ENCODE peak calls at places on chromosomes 2 and 18, in eight cellular contexts. T, O, P, E, R, G, D and S are unnamed samples.

GRCh38 chr2:193824474-193824873 is 1629.7 kb upstream of the TMEFF2 start:
- DNase-seq in O (no peak), P (peak), E (no peak), R (no peak), G (peak), D (no peak), T (no peak), S (no peak)

GRCh38 chr2:45585267-45585861 is 25.7 kb downstream of the SRBD1 start:
- DNase-seq in G (peak), E (peak), R (no peak), P (peak), T (no peak), O (no peak), D (peak), S (peak)

GRCh38 chr18:54360406-54360805 is 2.7 kb downstream of the C18orf54 start:
- DNase-seq in G (no peak), R (no peak), O (no peak), E (no peak), T (no peak), P (no peak), D (no peak), S (no peak)

GRCh38 chr2:181411105-181411849 is 45.9 kb upstream of the ITGA4 start:
- DNase-seq in O (peak), T (no peak), E (no peak), D (no peak), G (no peak), P (no peak), R (peak), S (no peak)

GRCh38 chr18:49638209-49638785 is 76.4 kb downstream of the LIPG start:
- DNase-seq in D (no peak), O (no peak), T (no peak), E (no peak), P (no peak), G (no peak), R (no peak), S (no peak)

GRCh38 chr2:2763998-2764355 is 432.9 kb upstream of the MYT1L start:
- DNase-seq in R (no peak), T (no peak), G (no peak), D (no peak), P (no peak), E (no peak), O (no peak), S (no peak)

GRCh38 chr2:200905618-200906296 is 16.6 kb downstream of the NIF3L1 start:
- DNase-seq in D (peak), T (peak), G (peak), O (peak), E (peak), R (peak), P (peak), S (peak)

GRCh38 chr2:95333888-95334338 is 36.8 kb downstream of the KCNIP3 start:
- DNase-seq in E (peak), P (peak), T (no peak), O (no peak), G (no peak), D (no peak), R (no peak), S (no peak)

GRCh38 chr2:43065036-43065435 is 161.4 kb downstream of the ZFP36L2 start:
- DNase-seq in G (no peak), O (no peak), R (no peak), D (no peak), E (no peak), T (no peak), P (no peak), S (no peak)

GRCh38 chr2:72940786-72941185 is 23.5 kb downstream of the EMX1 start:
- DNase-seq in E (no peak), R (no peak), O (peak), G (peak), T (no peak), P (peak), D (no peak), S (no peak)

GRCh38 chr2:19312949-19313348 is 45.5 kb downstream of the OSR1 start:
- DNase-seq in T (peak), P (peak), D (no peak), G (peak), R (no peak), O (no peak), E (peak), S (peak)

GRCh38 chr2:174835797-174836255 is 71.6 kb upstream of the CHRNA1 start:
- DNase-seq in T (no peak), O (peak), P (peak), E (no peak), D (no peak), R (no peak), G (peak), S (peak)

GRCh38 chr2:129174143-129174542 is 805.3 kb upstream of the RAB6C start:
- DNase-seq in D (no peak), G (no peak), T (no peak), O (no peak), E (no peak), P (no peak), R (no peak), S (no peak)

GRCh38 chr2:239322414-239323086 is 78.3 kb downstream of the HDAC4 start:
- DNase-seq in D (no peak), E (no peak), O (no peak), G (no peak), T (no peak), P (peak), R (peak), S (no peak)

GRCh38 chr2:140869107-140869506 is 1261.7 kb downstream of the LRP1B start:
- DNase-seq in O (no peak), T (no peak), P (no peak), E (no peak), G (no peak), D (no peak), R (no peak), S (no peak)

GRCh38 chr2:140861666-140862065 is 1269.2 kb downstream of the LRP1B start:
- DNase-seq in E (no peak), D (no peak), R (no peak), G (no peak), O (no peak), P (no peak), T (no peak), S (no peak)

GRCh38 chr2:140865851-140866250 is 1265.0 kb downstream of the LRP1B start:
- DNase-seq in R (no peak), G (no peak), E (no peak), T (no peak), O (no peak), P (no peak), D (no peak), S (no peak)

GRCh38 chr2:140863713-140864112 is 1267.1 kb downstream of the LRP1B start:
- DNase-seq in T (peak), P (peak), D (no peak), O (no peak), G (peak), E (no peak), R (no peak), S (peak)
- TF ChIP-seq CTCF in T (peak), P (peak), D (peak), O (no peak), G (peak), E (no peak), R (no peak), S (peak)

DNA sequence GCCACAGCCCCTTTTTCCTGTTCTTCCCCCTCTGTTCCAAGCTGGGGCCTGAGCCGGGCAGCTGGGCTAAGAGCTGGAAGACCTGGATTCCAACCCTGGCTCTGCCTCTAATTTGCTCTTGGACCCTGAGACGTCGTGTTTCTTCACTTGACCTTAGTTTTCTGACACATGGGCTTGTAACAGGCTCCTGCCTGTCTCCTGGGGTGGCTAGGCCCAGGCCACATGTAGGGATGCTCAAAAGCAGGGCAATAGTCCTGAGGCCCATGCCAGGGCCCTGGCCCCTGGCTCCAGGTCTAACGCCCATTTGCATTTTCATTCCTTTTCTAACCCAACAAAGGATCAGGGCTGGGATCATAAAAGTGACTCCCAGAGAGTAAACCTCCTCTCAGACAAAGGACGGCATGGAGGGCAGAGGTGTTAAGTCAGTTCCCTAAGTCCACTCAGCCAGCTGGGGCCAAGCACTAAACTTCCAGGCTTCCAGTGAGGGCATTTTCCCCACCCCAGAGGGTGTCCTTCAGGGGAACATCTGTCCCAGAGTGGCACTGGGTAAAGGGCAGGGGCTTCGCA is 16.6 kb upstream of the DNMT3A start:
- DNase-seq in O (no peak), E (no peak), D (no peak), G (no peak), P (no peak), R (no peak), T (no peak), S (no peak)
- TF ChIP-seq CTCF in O (no peak), E (no peak), D (no peak), G (no peak), P (no peak), R (no peak), T (no peak), S (no peak)

GRCh38 chr2:177673602-177674595 is 281.3 kb downstream of the AGPS start:
- DNase-seq in R (no peak), T (no peak), P (peak), G (no peak), E (no peak), O (no peak), D (no peak), S (no peak)
- TF ChIP-seq CTCF in R (no peak), T (no peak), P (peak), G (no peak), E (no peak), O (no peak), D (no peak), S (no peak)

DNA sequence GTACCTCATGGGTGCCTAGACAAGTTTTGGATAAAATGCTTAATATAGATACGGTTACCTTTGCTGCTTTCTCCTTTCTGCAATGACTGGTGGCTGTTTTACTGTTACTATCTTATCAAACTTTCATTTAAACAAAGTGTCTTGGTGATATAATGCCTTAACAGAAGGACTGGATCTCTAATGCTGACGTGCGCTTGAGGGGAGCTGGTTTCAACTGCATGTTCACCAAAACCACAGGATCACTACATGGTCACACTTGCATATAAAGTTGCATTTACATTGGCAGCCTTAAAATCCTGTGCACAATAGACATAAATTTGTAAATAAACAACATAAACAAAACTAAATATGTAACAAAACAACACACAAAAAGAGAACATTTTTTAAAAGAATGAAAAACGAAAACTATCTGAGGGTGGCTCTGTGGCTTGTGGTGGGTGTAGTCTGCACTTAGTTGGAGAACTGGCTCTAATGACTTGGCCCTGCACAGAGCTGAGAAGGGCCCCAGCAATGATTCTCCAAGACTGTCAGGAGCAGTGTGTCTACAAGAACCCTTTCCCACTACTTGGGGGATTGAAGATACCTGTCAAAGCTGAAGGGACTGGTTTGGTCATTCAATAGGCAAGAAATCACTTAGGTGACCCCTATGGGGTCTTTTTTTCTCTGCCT is 135.5 kb downstream of the UXS1 start:
- DNase-seq in E (no peak), O (no peak), R (no peak), T (no peak), G (no peak), P (no peak), D (no peak), S (no peak)
- TF ChIP-seq CTCF in E (no peak), O (no peak), R (no peak), T (no peak), G (no peak), P (no peak), D (no peak), S (no peak)

DNA sequence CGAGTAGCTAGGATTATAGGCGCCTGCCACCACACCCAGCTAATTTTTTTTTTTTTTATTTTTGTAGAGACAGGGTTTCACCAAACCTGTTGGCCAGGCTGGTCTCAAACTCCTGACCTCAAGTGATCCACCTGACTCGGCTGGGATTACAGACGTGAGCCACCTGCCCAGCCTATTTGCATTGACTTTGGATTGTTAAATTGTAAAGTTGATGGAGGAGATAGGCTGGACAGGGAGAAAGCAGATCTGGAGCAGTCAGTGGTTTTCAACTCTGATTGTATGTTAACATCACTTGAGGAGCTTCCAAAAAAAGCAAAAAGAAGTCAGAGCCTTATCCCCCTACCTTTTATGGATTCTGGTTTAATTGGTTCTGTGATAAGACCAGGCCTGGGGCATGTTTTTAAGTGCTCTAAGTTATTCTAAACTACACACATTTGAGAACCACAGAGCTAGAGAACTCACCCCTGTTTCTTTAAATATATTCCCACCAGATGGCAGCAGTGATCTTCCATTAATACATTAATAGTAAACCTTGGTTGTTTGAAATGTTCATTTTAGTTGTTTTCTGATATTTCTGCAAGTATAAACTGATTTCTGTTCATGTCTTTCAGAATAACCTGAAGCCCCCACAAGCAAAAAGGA is 7.5 kb downstream of the C2orf49 start:
- DNase-seq in E (no peak), P (peak), G (peak), O (no peak), T (no peak), D (peak), R (no peak), S (no peak)
- TF ChIP-seq CTCF in E (no peak), P (peak), G (no peak), O (no peak), T (peak), D (peak), R (peak), S (no peak)

GRCh38 chr2:223251656-223252229 is 199.8 kb downstream of the KCNE4 start:
- DNase-seq in E (no peak), T (no peak), P (no peak), O (no peak), R (no peak), G (no peak), D (no peak), S (no peak)

GRCh38 chr2:223243233-223243632 is 191.2 kb downstream of the KCNE4 start:
- DNase-seq in G (no peak), T (no peak), O (no peak), E (no peak), R (no peak), D (no peak), P (no peak), S (no peak)

DNA sequence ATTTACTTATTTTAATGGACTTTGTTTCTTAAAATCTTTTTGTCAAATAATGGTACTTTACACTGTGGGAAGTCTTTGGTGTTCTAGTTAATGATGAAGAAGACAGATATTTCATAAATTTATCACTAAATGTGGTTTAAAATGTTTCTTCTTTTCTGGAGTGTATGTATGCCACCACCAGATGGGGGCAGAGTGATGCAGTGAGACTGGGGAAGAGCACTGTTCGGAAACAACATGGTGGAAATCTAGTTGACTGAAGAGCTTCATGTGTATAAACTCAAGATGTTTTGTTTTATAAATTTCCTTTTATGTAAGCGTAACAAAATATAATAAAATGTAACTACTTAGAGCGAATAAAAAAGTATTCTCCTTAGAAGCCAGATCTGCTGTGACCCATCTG is 195.1 kb downstream of the KCNE4 start:
- DNase-seq in P (peak), G (peak), R (no peak), E (no peak), T (peak), D (no peak), O (no peak), S (no peak)
- TF ChIP-seq CTCF in P (peak), G (peak), R (no peak), E (no peak), T (peak), D (no peak), O (peak), S (no peak)

DNA sequence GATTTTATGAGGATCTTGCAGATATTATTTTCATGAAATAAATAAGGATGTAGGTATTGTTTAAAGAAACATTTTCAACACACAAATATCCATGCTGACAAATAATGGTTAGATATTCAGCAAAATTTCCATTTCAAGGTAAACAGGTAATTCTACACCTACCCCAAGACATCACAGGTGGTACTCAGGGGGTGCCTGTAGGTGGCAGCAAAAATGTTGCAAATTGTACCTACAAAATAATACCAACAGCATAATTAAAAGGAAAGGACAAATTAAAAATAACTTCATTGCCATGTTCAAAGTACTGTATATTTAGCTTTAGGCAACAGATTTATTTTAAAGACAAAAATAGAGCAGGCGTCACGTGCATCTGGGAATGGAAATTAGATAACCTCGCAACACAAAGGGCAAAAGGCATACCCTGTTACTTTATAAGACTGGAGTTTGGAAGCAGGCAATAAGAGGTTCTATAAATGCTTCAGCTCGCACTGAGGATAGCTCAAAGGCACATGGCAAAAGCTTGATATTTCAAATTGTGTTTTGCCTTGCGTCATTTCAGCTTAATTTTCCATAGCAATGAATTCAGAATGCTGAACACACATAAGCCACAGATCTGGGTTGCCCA is 630.5 kb downstream of the TDRD15 start:
- DNase-seq in D (no peak), O (peak), G (no peak), T (no peak), P (no peak), E (no peak), R (no peak), S (no peak)
- TF ChIP-seq CTCF in D (no peak), O (peak), G (peak), T (peak), P (peak), E (no peak), R (no peak), S (no peak)

GRCh38 chr2:75570948-75571729 is 10.4 kb upstream of the EVA1A start:
- DNase-seq in D (no peak), T (no peak), P (peak), R (no peak), G (peak), O (no peak), E (peak), S (no peak)

GRCh38 chr2:75573145-75573878 is 12.6 kb upstream of the EVA1A start:
- DNase-seq in R (no peak), O (no peak), G (no peak), P (no peak), D (no peak), T (no peak), E (no peak), S (no peak)

GRCh38 chr2:75571730-75572430 is 11.1 kb upstream of the EVA1A start:
- DNase-seq in T (no peak), P (peak), G (no peak), O (no peak), E (no peak), R (no peak), D (no peak), S (no peak)

GRCh38 chr2:75577280-75577679 is 16.5 kb upstream of the EVA1A start:
- DNase-seq in E (no peak), T (no peak), R (no peak), D (no peak), O (no peak), G (no peak), P (no peak), S (no peak)

DNA sequence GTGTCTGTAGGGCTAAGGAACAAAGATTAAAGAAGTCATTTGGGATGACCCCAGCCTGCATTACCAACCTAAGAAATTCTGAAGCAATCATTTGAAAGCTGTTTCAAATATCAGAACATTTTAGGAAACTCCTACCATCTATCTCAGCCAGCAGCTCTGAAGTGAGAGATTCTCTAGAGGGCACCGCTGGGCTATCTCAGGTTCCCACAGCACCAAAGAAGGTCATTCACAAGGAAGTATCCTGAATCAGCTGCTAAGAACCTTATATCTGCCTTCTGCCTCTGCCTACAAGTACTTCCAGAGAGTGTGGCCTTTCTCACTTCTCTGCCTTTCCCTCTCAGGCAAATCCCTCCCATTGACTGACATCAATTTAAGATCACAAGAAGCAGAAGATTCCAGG is 13.4 kb upstream of the EVA1A start:
- DNase-seq in E (no peak), D (no peak), R (no peak), O (no peak), T (no peak), G (no peak), P (no peak), S (no peak)
- TF ChIP-seq CTCF in E (no peak), D (no peak), R (no peak), O (no peak), T (no peak), G (peak), P (peak), S (no peak)

DNA sequence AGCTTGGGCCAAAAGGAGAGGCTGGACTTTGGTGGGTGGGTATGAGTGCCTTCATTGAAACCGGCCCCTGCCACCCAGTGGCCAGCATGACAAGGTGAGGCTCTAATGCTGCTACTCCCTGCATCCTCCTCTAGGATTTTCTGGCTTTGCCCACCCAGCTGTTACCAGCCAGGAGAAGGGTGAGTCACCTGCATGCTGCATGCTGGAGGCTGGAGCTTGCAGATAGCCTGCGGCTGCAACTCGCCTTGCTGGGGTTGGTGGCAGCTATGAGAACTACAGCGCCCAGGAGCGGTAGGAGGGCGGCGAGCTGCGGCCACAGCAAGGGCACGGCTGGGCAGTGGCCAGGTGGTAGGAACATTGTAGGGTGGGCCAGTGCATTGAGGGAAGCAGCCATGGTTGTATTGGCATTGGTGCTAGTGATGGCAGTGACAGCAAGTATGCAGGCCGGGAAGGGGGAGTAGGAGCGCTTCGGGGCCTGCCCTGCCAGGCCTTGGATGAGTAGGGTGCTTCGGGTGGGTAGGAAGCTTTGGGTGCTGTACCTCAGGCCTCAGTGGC is 75.4 kb upstream of the SLC35G4 start:
- DNase-seq in P (no peak), E (no peak), T (no peak), D (no peak), R (no peak), O (no peak), G (no peak), S (no peak)
- TF ChIP-seq CTCF in P (no peak), E (no peak), T (no peak), D (no peak), R (no peak), O (no peak), G (no peak), S (no peak)